ENCODE peak calls at places on chromosomes 3 and 15, in nine cellular contexts. W is B cell, S is Calu3, K is astrocyte, B is keratinocyte, Q is PC-3, P is foreskin keratinocyte, V is BJ, X is MCF 10A. Y is an unnamed sample.
A peak's percentile ranks its signal among the peaks of the same experiment; 100 is the strongest.

GRCh38 chr15:56261854-56262509 is 18.3 kb upstream of the RFX7 start:
- DNase-seq in W (no peak), X (peak; percentile 24), B (no peak), Q (no peak), P (peak; percentile 81), V (no peak), S (peak; percentile 59), K (no peak), Y (no peak)

GRCh38 chr3:137165117-137165806 is 207.5 kb downstream of the IL20RB start:
- DNase-seq in Q (peak; percentile 29), B (peak; percentile 21), V (no peak), W (no peak), P (peak; percentile 83), K (peak; percentile 20), X (peak; percentile 54), S (no peak), Y (no peak)

GRCh38 chr3:69767571-69767970 is 28.3 kb downstream of the MITF start:
- DNase-seq in P (no peak), Q (no peak), S (no peak), B (no peak), V (no peak), W (no peak), X (no peak), K (no peak), Y (peak; percentile 48)

GRCh38 chr3:48429416-48430358 is at the start of gene PLXNB1:
- DNase-seq in P (peak; percentile 89), V (no peak), B (peak; percentile 80), S (peak; percentile 91), K (peak; percentile 75), W (no peak), Q (peak; percentile 63), X (peak; percentile 96), Y (no peak)

GRCh38 chr15:25545889-25546288 is 107.1 kb upstream of the UBE3A start:
- DNase-seq in X (no peak), W (no peak), P (no peak), S (no peak), V (no peak), B (no peak), K (no peak), Q (no peak), Y (no peak)

GRCh38 chr3:192833177-192833890 is 84.3 kb downstream of the MB21D2 start:
- DNase-seq in S (no peak), P (peak; percentile 40), B (no peak), Q (peak; percentile 55), X (peak; percentile 84), W (no peak), V (no peak), K (peak; percentile 87), Y (no peak)

GRCh38 chr15:58505581-58505980 is 73.8 kb downstream of the LIPC start:
- DNase-seq in V (no peak), K (peak; percentile 32), X (peak; percentile 18), W (no peak), P (peak; percentile 34), B (no peak), Q (peak; percentile 50), S (no peak), Y (no peak)

GRCh38 chr15:90873998-90874605 is 5.7 kb downstream of the FURIN start:
- DNase-seq in X (peak; percentile 23), W (no peak), P (no peak), S (peak; percentile 90), Q (peak; percentile 49), B (no peak), K (no peak), V (no peak), Y (no peak)

GRCh38 chr3:53774414-53774813 is 71.8 kb downstream of the CHDH start:
- DNase-seq in V (no peak), P (no peak), W (no peak), Q (no peak), K (no peak), X (no peak), S (no peak), B (no peak), Y (no peak)

GRCh38 chr3:18989237-18989812 is 159.0 kb upstream of the KCNH8 start:
- DNase-seq in K (no peak), P (no peak), S (no peak), X (no peak), Q (no peak), W (no peak), V (no peak), B (no peak), Y (no peak)

GRCh38 chr15:63599401-63600000 is 2.3 kb downstream of the FBXL22 start:
- DNase-seq in B (no peak), S (peak; percentile 70), V (no peak), Q (peak; percentile 69), X (peak; percentile 68), K (no peak), W (peak; percentile 83), P (peak; percentile 41), Y (peak; percentile 58)

DNA sequence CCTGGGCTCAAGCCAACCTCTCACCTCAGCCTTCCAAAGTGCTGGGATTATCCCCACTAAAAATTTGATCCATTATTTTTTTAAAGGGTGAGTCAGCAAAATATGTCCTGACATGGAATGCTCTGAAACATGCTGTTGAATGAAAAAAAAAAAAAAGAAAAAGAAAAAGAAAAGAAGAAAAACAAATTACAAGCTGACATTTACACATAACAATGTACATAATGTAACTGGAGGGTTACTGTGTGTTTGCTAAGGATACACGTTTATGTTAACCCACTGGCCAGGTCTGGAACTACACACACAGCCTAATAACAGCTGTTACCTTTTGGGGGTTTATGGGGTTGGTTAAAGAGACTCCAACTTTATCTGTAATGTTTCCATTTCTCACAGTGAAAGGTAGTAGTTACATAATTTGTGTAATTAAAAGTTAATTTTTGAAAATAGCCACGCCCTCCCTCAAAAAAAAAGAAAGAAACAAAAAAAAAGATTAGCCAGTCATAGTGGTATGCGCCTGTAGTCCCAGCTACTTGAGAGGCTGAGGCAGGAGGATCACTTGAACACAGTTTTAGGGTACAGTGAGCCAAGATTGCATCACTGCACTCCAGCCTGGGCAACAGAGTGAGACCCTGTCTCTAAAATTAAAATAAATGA is 3.1 kb upstream of the MESP2 start:
- DNase-seq in K (no peak), Q (peak; percentile 67), V (no peak), B (no peak), P (peak; percentile 70), S (no peak), X (peak; percentile 36), W (no peak), Y (no peak)
- TF ChIP-seq CTCF in K (peak; percentile 35), Q (peak; percentile 48), V (peak; percentile 33), B (peak; percentile 37), P (peak; percentile 55), S (peak; percentile 42), X (peak; percentile 29), W (peak; percentile 21), Y (peak; percentile 20)

GRCh38 chr3:46497556-46498265 is at the start of gene RTP3:
- DNase-seq in Q (no peak), B (no peak), W (no peak), P (no peak), V (no peak), X (no peak), K (no peak), S (no peak), Y (no peak)

GRCh38 chr3:46495901-46496456 is 1.8 kb upstream of the RTP3 start:
- DNase-seq in B (no peak), V (peak; percentile 93), Q (peak; percentile 64), P (peak; percentile 76), S (no peak), X (no peak), W (no peak), K (peak; percentile 86), Y (no peak)

GRCh38 chr3:46500631-46501377 is 3.0 kb downstream of the RTP3 start:
- DNase-seq in S (no peak), Q (peak; percentile 48), K (peak; percentile 93), X (no peak), B (no peak), P (peak; percentile 66), V (peak; percentile 32), W (no peak), Y (no peak)

GRCh38 chr3:46498916-46499519 is 1.2 kb downstream of the RTP3 start:
- DNase-seq in B (no peak), V (no peak), K (no peak), X (no peak), Q (no peak), S (no peak), W (no peak), P (no peak), Y (no peak)

GRCh38 chr3:46496745-46497555 is 826 bp upstream of the RTP3 start:
- DNase-seq in S (peak; percentile 38), W (peak; percentile 53), Q (peak; percentile 45), B (no peak), V (no peak), X (peak; percentile 43), K (no peak), P (no peak), Y (no peak)
- TF ChIP-seq CTCF in S (peak; percentile 30), W (peak; percentile 38), Q (peak; percentile 61), B (peak; percentile 37), V (peak; percentile 33), X (no peak), K (peak; percentile 28), P (peak; percentile 65), Y (peak; percentile 23)

DNA sequence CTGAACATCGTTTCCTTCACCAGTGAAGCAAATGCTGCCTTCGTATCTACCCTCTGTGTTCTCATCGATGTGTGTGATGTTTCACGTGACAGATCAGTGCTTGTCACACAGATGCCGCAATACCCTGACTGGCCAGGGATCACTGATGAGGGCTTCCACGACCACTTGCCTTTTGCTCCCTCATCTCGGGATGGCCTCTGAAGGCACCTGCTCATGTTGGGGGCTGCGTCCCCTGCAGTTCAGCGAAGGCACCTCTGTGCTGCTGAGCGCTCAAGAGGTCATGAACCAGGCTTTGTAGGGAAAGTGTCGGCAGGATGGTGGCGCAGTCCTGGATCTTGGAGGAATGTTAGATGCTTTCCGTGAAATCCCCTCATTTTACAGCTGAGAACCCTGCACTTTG is 79.2 kb upstream of the KLF13 start:
- DNase-seq in S (no peak), K (no peak), P (no peak), X (no peak), B (no peak), V (no peak), W (no peak), Q (no peak), Y (no peak)
- TF ChIP-seq CTCF in S (no peak), K (no peak), P (no peak), X (no peak), B (no peak), V (no peak), W (no peak), Q (no peak), Y (no peak)

GRCh38 chr15:31301687-31301990 is 25.0 kb upstream of the KLF13 start:
- DNase-seq in V (no peak), X (no peak), S (no peak), K (no peak), W (peak; percentile 39), Q (no peak), B (no peak), P (no peak), Y (no peak)

GRCh38 chr15:31302029-31302657 is 24.5 kb upstream of the KLF13 start:
- DNase-seq in K (no peak), Q (no peak), S (no peak), B (no peak), W (peak; percentile 35), P (no peak), V (no peak), X (no peak), Y (no peak)

GRCh38 chr15:31303434-31304073 is 23.1 kb upstream of the KLF13 start:
- DNase-seq in Q (no peak), K (no peak), W (no peak), V (no peak), X (peak; percentile 50), B (no peak), S (no peak), P (no peak), Y (no peak)

GRCh38 chr15:31304074-31304648 is 22.5 kb upstream of the KLF13 start:
- DNase-seq in X (no peak), Q (no peak), B (no peak), K (no peak), V (no peak), S (no peak), W (no peak), P (no peak), Y (no peak)

GRCh38 chr15:31302778-31303433 is 23.7 kb upstream of the KLF13 start:
- DNase-seq in S (no peak), B (no peak), K (no peak), Q (no peak), X (no peak), P (no peak), V (no peak), W (no peak), Y (no peak)
- TF ChIP-seq CTCF in S (no peak), B (no peak), K (no peak), Q (no peak), X (no peak), P (peak; percentile 28), V (no peak), W (peak; percentile 12), Y (peak; percentile 2)

Y was measured in LNCaP clone FGC.